ENCODE peak calls at places on chromosomes 4 and X, in five cellular contexts. B, Y, P, T and J are unnamed samples.

GRCh38 chr4:83865417-83866150 is 329.7 kb downstream of the GPAT3 start:
- DNase-seq in B (no peak), Y (no peak), P (no peak), T (no peak), J (no peak)

GRCh38 chr4:174210354-174210753 is 73.1 kb downstream of the FBXO8 start:
- DNase-seq in T (no peak), P (no peak), B (no peak), Y (no peak), J (no peak)

GRCh38 chr4:87375719-87376291 is 15.2 kb downstream of the HSD17B11 start:
- DNase-seq in T (no peak), P (peak), B (no peak), Y (peak), J (no peak)

GRCh38 chr4:13539047-13539720 is 5.1 kb downstream of the NKX3-2 start:
- DNase-seq in B (no peak), Y (no peak), T (no peak), P (no peak), J (no peak)

GRCh38 chr4:184616633-184617471 is 32.4 kb downstream of the CASP3 start:
- DNase-seq in P (peak), B (no peak), T (peak), Y (no peak), J (no peak)

GRCh38 chr4:15035152-15035551 is 32.9 kb downstream of the CPEB2 start:
- DNase-seq in P (no peak), Y (no peak), B (no peak), T (no peak), J (no peak)

GRCh38 chr4:123976285-123976684 is 579.7 kb downstream of the SPRY1 start:
- DNase-seq in Y (no peak), P (peak), B (no peak), T (no peak), J (no peak)

GRCh38 chr4:136741468-136741867 is 790.8 kb downstream of the PCDH18 start:
- DNase-seq in P (no peak), T (no peak), Y (no peak), B (no peak), J (no peak)

GRCh38 chrX:154732421-154733071 is 18.3 kb downstream of the GAB3 start:
- DNase-seq in Y (no peak), P (no peak), T (no peak), B (no peak), J (peak)

GRCh38 chr4:100430441-100430840 is 87.4 kb downstream of the EMCN start:
- DNase-seq in T (no peak), Y (no peak), B (no peak), P (no peak), J (no peak)

GRCh38 chrX:6223516-6223915 is 5.2 kb downstream of the NLGN4X start:
- DNase-seq in B (no peak), P (no peak), T (no peak), Y (no peak), J (no peak)

GRCh38 chrX:136623400-136623799 is 24.6 kb upstream of the CD40LG start:
- DNase-seq in T (no peak), B (no peak), Y (no peak), P (no peak), J (peak)

GRCh38 chr4:93002240-93002639 is 698.5 kb downstream of the GRID2 start:
- DNase-seq in Y (no peak), P (no peak), T (no peak), B (no peak), J (no peak)

GRCh38 chrX:16851421-16851820 is 18.7 kb downstream of the RBBP7 start:
- DNase-seq in P (no peak), T (no peak), Y (no peak), B (no peak), J (no peak)

GRCh38 chr4:87077834-87078585 is 142.4 kb downstream of the KLHL8 start:
- DNase-seq in B (no peak), P (no peak), T (no peak), Y (no peak), J (no peak)

GRCh38 chr4:106816501-106816900 is 219.6 kb downstream of the DKK2 start:
- DNase-seq in P (no peak), Y (no peak), B (no peak), T (no peak), J (no peak)

GRCh38 chr4:11261066-11261850 is 167.4 kb downstream of the HS3ST1 start:
- DNase-seq in B (no peak), T (no peak), P (no peak), Y (no peak), J (no peak)

GRCh38 chrX:8374041-8374825 is 90.4 kb upstream of the VCX3B start:
- DNase-seq in P (no peak), B (no peak), T (no peak), Y (no peak), J (no peak)

GRCh38 chr4:8215001-8215427 is 15.9 kb downstream of the SH3TC1 start:
- DNase-seq in P (no peak), T (no peak), B (peak), Y (peak), J (no peak)

GRCh38 chrX:18575744-18576143 is 96.2 kb downstream of the RS1 start:
- DNase-seq in Y (no peak), P (no peak), B (no peak), T (no peak), J (no peak)

GRCh38 chrX:78643874-78644273 is 15.3 kb downstream of the RTL3 start:
- DNase-seq in T (no peak), Y (no peak), B (no peak), P (no peak), J (peak)

GRCh38 chr4:76898949-76899640 is 1.2 kb upstream of the SOWAHB start:
- DNase-seq in Y (no peak), P (no peak), B (no peak), T (no peak), J (no peak)

GRCh38 chr4:4580494-4580893 is 38.6 kb upstream of the STX18 start:
- DNase-seq in P (no peak), B (no peak), T (no peak), Y (no peak), J (no peak)

GRCh38 chrX:153440556-153441135 is 5.2 kb downstream of the TREX2 start:
- DNase-seq in B (no peak), T (no peak), Y (no peak), P (no peak), J (no peak)

GRCh38 chr4:11228575-11228974 is 200.1 kb downstream of the HS3ST1 start:
- DNase-seq in B (no peak), P (no peak), T (no peak), Y (no peak), J (no peak)

GRCh38 chrX:132270021-132270420 is 50.8 kb upstream of the RAP2C start:
- DNase-seq in P (no peak), T (no peak), Y (no peak), B (no peak), J (no peak)

GRCh38 chrX:134718329-134719317 is 60.4 kb upstream of the PLAC1 start:
- DNase-seq in Y (peak), P (peak), B (no peak), T (no peak), J (peak)

GRCh38 chr4:168540086-168540864 is 43.4 kb downstream of the PALLD start:
- DNase-seq in Y (no peak), P (no peak), B (no peak), T (no peak), J (no peak)

GRCh38 chr4:176441594-176441993 is 121.8 kb downstream of the SPCS3 start:
- DNase-seq in B (no peak), P (no peak), T (no peak), Y (no peak), J (no peak)

GRCh38 chrX:77432998-77433397 is 14.2 kb upstream of the FGF16 start:
- DNase-seq in B (no peak), T (no peak), Y (no peak), P (no peak), J (no peak)

GRCh38 chrX:129239371-129239770 is 283.9 kb downstream of the SMARCA1 start:
- DNase-seq in T (no peak), P (no peak), Y (no peak), B (no peak), J (no peak)

GRCh38 chr4:1810765-1811164 is 17.7 kb downstream of the FGFR3 start:
- DNase-seq in P (no peak), T (no peak), B (no peak), Y (no peak), J (no peak)

GRCh38 chr4:109553130-109553529 is 6.9 kb upstream of the MCUB start:
- DNase-seq in P (no peak), T (no peak), B (no peak), Y (no peak), J (no peak)

GRCh38 chr4:30716158-30716557 is 4.0 kb upstream of the PCDH7 start:
- DNase-seq in Y (no peak), T (no peak), B (no peak), P (no peak), J (no peak)

GRCh38 chr4:41146716-41147506 is 67.4 kb downstream of the APBB2 start:
- DNase-seq in Y (no peak), P (no peak), T (no peak), B (peak), J (no peak)

GRCh38 chrX:37488323-37488722 is 83.1 kb upstream of the LANCL3 start:
- DNase-seq in B (no peak), P (no peak), Y (no peak), T (no peak), J (no peak)

GRCh38 chr4:158783775-158784174 is 14.9 kb downstream of the FNIP2 start:
- DNase-seq in B (no peak), Y (no peak), T (no peak), P (no peak), J (no peak)

GRCh38 chr4:158788608-158789007 is 19.8 kb downstream of the FNIP2 start:
- DNase-seq in Y (no peak), T (no peak), P (no peak), B (no peak), J (no peak)

GRCh38 chr4:158787718-158788441 is 19.1 kb downstream of the FNIP2 start:
- DNase-seq in B (no peak), P (no peak), T (no peak), Y (no peak), J (no peak)

GRCh38 chr4:158782539-158783360 is 13.9 kb downstream of the FNIP2 start:
- DNase-seq in Y (no peak), B (no peak), P (no peak), T (no peak), J (no peak)

DNA sequence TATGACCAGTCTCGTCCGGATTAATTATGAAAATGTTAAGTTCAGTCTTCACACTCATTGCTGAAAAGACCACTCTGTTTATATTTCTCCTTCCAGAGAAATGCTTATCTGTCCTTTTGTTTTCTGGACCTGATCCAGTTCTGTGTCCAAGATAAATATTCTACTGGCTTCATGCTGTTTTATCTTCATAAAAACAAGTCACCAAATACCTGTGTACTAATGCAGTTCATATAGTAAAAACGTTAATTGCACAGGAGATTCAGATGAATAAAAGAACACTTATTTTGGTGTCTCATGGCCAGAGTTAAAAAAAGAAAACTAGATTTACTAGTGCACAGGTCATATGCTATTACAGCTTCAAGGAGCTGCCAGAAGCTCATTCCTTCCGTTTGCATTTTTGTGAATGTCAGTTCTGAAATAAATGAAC is 17.3 kb downstream of the FNIP2 start:
- DNase-seq in Y (no peak), T (no peak), B (no peak), P (no peak), J (no peak)
- TF ChIP-seq CTCF in Y (no peak), T (no peak), B (no peak), P (no peak), J (no peak)

DNA sequence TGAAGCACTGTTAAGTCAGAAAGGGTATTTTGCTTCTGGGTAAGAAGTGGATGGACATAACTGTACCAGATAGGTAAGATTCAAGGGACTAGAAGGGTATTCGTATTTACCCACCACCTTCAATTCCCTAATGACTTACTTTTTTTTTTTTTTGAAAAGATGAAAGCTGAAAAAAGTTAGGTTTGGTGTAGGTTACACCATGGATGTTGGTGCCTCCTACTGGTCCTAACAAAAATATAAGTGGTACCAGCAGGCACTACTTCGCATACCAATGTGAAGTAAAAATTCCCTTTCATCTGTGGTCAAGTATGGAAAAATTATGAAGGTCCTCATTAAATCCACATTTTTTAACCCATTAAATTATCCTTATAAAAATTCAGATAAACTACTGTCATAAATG is 7.2 kb downstream of the ANKRD17 start:
- DNase-seq in T (no peak), Y (no peak), B (no peak), P (no peak), J (no peak)
- TF ChIP-seq CTCF in T (no peak), Y (no peak), B (no peak), P (no peak), J (no peak)

GRCh38 chrX:70033348-70033747 is 16.4 kb downstream of the AWAT2 start:
- DNase-seq in T (no peak), Y (no peak), P (peak), B (no peak), J (peak)

GRCh38 chrX:70029790-70030189 is 19.9 kb downstream of the AWAT2 start:
- DNase-seq in B (no peak), T (no peak), P (no peak), Y (no peak), J (no peak)

GRCh38 chrX:70032797-70033196 is 16.9 kb downstream of the AWAT2 start:
- DNase-seq in Y (no peak), T (no peak), P (no peak), B (no peak), J (no peak)

GRCh38 chrX:70026851-70027200 is 22.9 kb downstream of the AWAT2 start:
- DNase-seq in P (no peak), T (no peak), Y (no peak), B (no peak), J (no peak)

DNA sequence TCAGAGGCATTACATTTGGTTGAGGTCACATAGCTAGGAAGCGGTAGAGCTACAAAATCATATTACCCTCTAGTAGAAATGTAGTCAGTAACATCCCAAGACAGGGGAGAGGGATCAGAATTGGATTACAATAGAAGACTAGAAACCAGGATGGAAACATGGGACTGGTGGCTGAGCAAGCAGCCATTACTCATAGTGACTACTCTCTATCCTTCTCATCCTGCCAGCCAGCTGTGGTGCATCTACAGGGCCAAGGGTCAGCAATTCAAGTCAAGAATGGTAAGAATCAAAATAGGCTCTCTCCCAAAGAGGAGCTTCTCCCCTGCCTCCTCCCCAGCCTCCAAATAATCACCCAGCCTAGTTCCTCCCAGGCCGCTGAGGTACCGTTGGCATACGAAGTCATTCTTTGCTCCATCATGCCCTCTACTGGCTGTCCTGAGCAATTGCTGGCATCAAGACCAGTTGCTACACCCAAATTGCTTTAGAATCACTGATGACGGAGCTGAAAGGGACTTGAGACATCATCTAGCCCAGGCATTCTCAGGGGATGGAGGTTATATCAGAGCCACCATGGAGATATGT is 19.4 kb downstream of the AWAT2 start:
- DNase-seq in B (no peak), Y (peak), P (peak), T (peak), J (peak)
- TF ChIP-seq CTCF in B (peak), Y (peak), P (peak), T (peak), J (peak)

GRCh38 chr4:2962099-2962455 is 1.1 kb downstream of the NOP14 start:
- DNase-seq in B (no peak), T (no peak), Y (no peak), P (peak), J (peak)
- TF ChIP-seq CTCF in B (no peak), T (no peak), Y (no peak), P (peak), J (peak)

DNA sequence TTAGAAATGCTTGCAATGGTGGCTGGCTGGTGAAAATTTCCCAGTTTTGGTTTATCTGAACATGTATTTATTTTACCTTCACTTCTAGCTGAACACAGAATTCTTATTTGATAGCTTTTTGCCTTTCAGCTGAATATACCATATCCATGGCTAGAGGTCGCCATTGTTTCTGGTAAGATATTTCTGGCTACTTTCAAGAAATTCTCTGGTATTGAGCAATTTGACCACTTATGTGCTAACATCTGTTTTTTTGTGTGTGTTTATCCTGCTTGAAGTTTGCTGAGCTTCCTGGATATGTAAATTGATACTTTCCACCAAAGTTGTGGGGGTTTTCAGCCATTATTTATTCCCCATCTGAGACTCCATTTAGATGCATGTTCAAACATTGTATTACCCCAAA is 75.4 kb downstream of the FBXW7 start:
- DNase-seq in B (no peak), T (no peak), P (peak), Y (peak), J (no peak)
- TF ChIP-seq CTCF in B (no peak), T (no peak), P (peak), Y (peak), J (no peak)

GRCh38 chr4:143585548-143585947 is 72.0 kb downstream of the SMARCA5 start:
- DNase-seq in B (no peak), P (no peak), T (no peak), Y (no peak), J (no peak)

GRCh38 chr4:143586080-143586479 is 72.6 kb downstream of the SMARCA5 start:
- DNase-seq in P (no peak), Y (peak), B (no peak), T (no peak), J (no peak)

DNA sequence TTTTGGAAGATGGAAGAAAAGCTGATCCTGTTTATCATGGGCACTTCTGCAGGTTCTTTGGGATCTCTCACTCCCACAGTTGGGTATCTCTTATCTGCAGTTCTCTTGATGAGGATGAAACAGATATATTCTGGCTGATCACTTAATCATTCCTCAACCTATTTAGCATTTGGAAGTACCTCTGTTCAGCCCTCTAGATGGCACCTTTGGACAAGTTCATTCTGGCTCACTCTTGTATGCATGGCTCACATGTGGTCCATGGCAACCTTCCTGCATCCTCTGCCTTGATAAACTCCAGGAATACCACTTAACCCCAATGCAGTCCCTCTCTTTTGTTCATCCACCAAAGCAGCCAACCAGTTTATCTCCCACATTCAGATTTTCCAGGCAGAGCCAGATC is 74.2 kb downstream of the SMARCA5 start:
- DNase-seq in B (no peak), Y (no peak), T (no peak), P (peak), J (no peak)
- TF ChIP-seq CTCF in B (no peak), Y (no peak), T (no peak), P (peak), J (no peak)

DNA sequence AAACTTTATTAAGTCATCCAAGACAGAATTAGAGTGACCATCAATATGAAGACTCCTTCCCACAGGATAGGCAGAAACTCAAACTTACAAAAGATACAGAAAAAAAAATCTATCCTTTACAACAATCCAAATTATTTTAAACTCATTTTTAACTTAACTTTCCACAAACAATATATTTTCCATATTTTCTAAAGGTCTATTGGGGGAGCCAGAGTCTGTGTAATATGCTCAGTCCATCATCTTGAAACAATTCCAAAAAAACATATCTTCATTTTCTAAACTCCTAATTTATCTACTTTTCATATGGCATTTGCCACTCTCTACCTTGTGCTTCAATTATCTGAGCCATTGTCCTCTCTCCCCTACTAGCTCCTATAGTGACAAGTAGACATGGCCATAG is 378.1 kb downstream of the PDGFC start:
- DNase-seq in P (no peak), T (no peak), B (no peak), Y (no peak), J (no peak)
- TF ChIP-seq CTCF in P (no peak), T (no peak), B (no peak), Y (peak), J (no peak)

DNA sequence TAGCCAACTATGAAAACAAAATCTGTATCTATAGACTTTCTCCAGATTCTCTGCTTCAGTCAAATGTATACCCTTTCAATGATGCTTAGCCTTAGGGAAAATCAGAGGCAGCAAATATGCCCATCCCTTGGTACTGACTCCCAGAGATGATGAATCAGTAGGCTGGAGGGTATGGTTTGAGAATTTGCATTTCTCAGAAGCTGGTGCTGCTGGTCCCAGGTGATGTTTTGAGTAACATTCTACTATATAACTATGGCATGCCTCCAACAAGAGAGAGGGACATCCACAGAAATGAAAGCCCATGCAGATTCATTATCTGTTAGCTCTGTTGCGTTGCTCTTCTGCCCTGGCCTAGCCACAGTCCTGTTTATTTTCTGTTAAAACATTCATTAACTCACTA is 13.6 kb downstream of the TNIP3 start:
- DNase-seq in B (no peak), P (no peak), Y (no peak), T (no peak), J (no peak)
- TF ChIP-seq CTCF in B (no peak), P (no peak), Y (no peak), T (no peak), J (no peak)